ENCODE peak calls at places on chromosome 9, in ten cellular contexts. C, K, E, I, V, O, B, L, U and N are unnamed samples.

GRCh38 chr9:37408933-37409710 is 13.4 kb upstream of the GRHPR start:
- DNase-seq in C (no peak), K (no peak), E (no peak), I (peak), V (no peak), O (no peak), B (no peak), L (peak), U (no peak), N (no peak)

GRCh38 chr9:136495401-136495800 is 12.6 kb upstream of the SEC16A start:
- DNase-seq in C (no peak), K (no peak), E (no peak), I (no peak), V (no peak), O (no peak), B (no peak), L (no peak), U (no peak), N (no peak)

GRCh38 chr9:82511626-82512025 is 523.1 kb downstream of the SPATA31D1 start:
- DNase-seq in C (no peak), K (no peak), E (no peak), I (no peak), V (no peak), O (no peak), B (no peak), L (no peak), U (no peak), N (no peak)

GRCh38 chr9:123128591-123128990 is 95.1 kb downstream of the GPR21 start:
- DNase-seq in C (no peak), K (no peak), E (no peak), I (no peak), V (no peak), O (no peak), B (no peak), L (no peak), U (no peak), N (no peak)

GRCh38 chr9:89802809-89803355 is 198.1 kb downstream of the GADD45G start:
- DNase-seq in C (no peak), K (peak), E (peak), I (no peak), V (no peak), O (peak), B (no peak), L (no peak), U (no peak), N (no peak)

GRCh38 chr9:82961504-82962125 is 101.3 kb downstream of the RASEF start:
- DNase-seq in C (peak), K (peak), E (peak), I (peak), V (no peak), O (peak), B (peak), L (peak), U (peak), N (peak)

GRCh38 chr9:26949604-26950003 is 2.6 kb upstream of the PLAA start:
- DNase-seq in C (no peak), K (no peak), E (peak), I (no peak), V (no peak), O (no peak), B (no peak), L (no peak), U (no peak), N (peak)

GRCh38 chr9:133204335-133204992 is 4.6 kb downstream of the OBP2B start:
- DNase-seq in C (peak), K (no peak), E (no peak), I (peak), V (peak), O (no peak), B (no peak), L (no peak), U (no peak), N (no peak)

GRCh38 chr9:122779181-122779580 is 9.6 kb upstream of the OR5C1 start:
- DNase-seq in C (no peak), K (no peak), E (no peak), I (no peak), V (no peak), O (no peak), B (no peak), L (no peak), U (no peak), N (no peak)

GRCh38 chr9:112352209-112352608 is 18.8 kb upstream of the PTBP3 start:
- DNase-seq in C (no peak), K (no peak), E (no peak), I (no peak), V (no peak), O (no peak), B (no peak), L (no peak), U (no peak), N (no peak)

DNA sequence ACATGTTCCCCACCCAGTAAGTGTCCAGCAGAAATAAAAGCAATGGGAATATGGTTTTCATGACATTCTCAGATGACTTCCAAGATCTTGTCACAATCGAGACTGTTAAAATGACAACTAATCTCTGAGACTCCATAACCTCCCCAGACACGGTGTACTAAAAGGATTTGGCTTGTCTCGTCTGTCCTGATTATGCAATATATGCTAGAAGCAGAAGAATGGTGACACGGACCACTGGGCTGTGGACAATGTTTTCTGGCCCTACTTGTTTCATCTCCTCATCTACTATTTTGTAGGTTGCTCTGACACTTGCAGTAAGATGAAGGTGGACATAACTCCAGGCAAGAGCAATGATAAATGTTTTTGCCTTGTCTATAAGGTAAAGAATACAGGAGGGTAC is 56.6 kb downstream of the BNC2 start:
- DNase-seq in C (no peak), K (no peak), E (no peak), I (no peak), V (no peak), O (no peak), B (no peak), L (no peak), U (no peak), N (no peak)
- TF ChIP-seq CTCF in C (no peak), K (no peak), E (no peak), I (no peak), V (no peak), O (no peak), B (no peak), L (no peak), U (no peak), N (no peak)

DNA sequence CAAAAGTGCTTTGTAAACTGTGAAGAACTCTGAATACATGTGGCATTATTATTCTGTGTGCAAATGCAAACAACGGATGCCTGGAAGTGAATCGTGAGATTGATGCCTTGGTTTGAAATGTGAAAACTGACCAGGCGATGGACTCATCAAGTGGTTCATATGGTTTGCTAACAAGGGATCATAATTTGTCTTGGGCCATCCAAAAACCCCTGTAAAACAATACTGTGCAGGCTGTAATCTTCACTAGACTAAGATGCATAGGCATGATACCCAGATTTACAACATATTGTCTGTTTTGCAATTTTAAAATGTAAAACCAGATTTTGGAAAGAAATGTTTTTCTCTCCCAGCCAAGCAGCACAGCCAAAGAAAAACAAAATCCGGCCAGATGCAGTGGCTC is 94.4 kb downstream of the KLF4 start:
- DNase-seq in C (no peak), K (no peak), E (no peak), I (no peak), V (no peak), O (no peak), B (no peak), L (no peak), U (no peak), N (no peak)
- H3K27ac ChIP-seq in C (no peak), K (no peak), E (no peak), I (no peak), V (no peak), O (no peak), B (no peak), L (no peak), U (no peak), N (no peak)

DNA sequence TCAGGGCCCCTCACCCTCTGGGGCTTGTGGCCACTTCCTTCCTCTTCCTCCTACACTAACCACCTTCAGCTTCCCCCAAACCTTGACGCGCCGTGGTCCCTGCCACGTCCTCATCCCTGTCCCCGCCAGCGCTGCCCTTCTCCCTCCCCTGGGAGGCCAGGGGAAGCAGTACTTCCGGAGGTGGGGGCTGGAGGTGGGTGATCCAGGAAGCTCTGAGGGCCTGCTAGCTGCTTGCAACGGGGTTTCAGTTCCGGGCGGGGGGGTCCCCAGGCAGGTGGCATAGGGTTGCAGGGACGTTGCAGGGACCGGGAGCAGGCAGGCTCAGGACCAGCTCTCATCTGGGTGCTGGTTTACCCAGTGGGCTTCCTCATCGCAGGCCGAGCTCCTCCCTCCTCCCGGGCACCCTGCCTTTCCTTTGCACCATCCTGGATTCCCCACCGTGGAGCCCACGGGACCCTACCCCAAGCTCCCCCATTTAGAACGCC is 70.0 kb downstream of the RXRA start:
- DNase-seq in C (no peak), K (no peak), E (no peak), I (no peak), V (no peak), O (no peak), B (no peak), L (peak), U (no peak), N (no peak)
- TF ChIP-seq CTCF in C (no peak), K (no peak), E (no peak), I (no peak), V (no peak), O (no peak), B (no peak), L (no peak), U (no peak), N (no peak)

GRCh38 chr9:120913673-120914266 is 12.8 kb downstream of the TRAF1 start:
- DNase-seq in C (no peak), K (no peak), E (no peak), I (no peak), V (no peak), O (no peak), B (no peak), L (no peak), U (peak), N (peak)
- H3K27ac ChIP-seq in C (no peak), K (peak), E (no peak), I (no peak), V (no peak), O (no peak), B (no peak), L (no peak), U (no peak), N (no peak)

DNA sequence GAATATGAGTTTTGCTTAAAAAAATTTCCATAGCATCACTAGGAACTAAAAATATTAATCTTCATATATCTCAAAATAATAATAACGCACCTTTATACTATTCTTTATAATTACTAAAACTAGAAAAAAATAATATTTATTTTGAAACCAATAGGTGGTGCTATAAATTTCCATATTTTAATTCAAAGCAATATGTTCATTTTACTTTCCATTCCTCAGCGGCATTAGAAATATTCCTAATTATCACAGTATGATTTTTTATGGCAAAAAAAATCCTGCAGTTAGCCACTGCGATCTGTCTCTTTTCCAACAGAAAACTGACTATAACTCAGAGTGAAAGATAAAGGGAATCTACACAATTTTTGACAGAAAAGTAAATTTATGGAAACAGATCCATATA is 167.4 kb upstream of the MPDZ start:
- DNase-seq in C (no peak), K (no peak), E (no peak), I (no peak), V (no peak), O (no peak), B (no peak), L (no peak), U (no peak), N (no peak)
- TF ChIP-seq CTCF in C (no peak), K (peak), E (no peak), I (no peak), V (no peak), O (peak), B (no peak), L (peak), U (no peak), N (no peak)

GRCh38 chr9:92655366-92655765 is 14.6 kb downstream of the IPPK start:
- DNase-seq in C (no peak), K (no peak), E (no peak), I (no peak), V (no peak), O (no peak), B (no peak), L (no peak), U (no peak), N (no peak)
- H3K27ac ChIP-seq in C (no peak), K (no peak), E (no peak), I (no peak), V (peak), O (no peak), B (no peak), L (no peak), U (no peak), N (peak)

GRCh38 chr9:115202181-115202580 is 84.2 kb upstream of the TNC start:
- DNase-seq in C (no peak), K (no peak), E (no peak), I (no peak), V (no peak), O (no peak), B (no peak), L (no peak), U (no peak), N (no peak)

GRCh38 chr9:115207003-115207837 is 89.3 kb upstream of the TNC start:
- DNase-seq in C (no peak), K (no peak), E (no peak), I (no peak), V (no peak), O (no peak), B (no peak), L (no peak), U (no peak), N (no peak)

GRCh38 chr9:115200711-115201505 is 83.0 kb upstream of the TNC start:
- DNase-seq in C (no peak), K (no peak), E (no peak), I (no peak), V (no peak), O (no peak), B (no peak), L (no peak), U (no peak), N (no peak)

GRCh38 chr9:115204827-115205506 is 87.0 kb upstream of the TNC start:
- DNase-seq in C (no peak), K (no peak), E (no peak), I (no peak), V (no peak), O (peak), B (no peak), L (no peak), U (no peak), N (peak)

DNA sequence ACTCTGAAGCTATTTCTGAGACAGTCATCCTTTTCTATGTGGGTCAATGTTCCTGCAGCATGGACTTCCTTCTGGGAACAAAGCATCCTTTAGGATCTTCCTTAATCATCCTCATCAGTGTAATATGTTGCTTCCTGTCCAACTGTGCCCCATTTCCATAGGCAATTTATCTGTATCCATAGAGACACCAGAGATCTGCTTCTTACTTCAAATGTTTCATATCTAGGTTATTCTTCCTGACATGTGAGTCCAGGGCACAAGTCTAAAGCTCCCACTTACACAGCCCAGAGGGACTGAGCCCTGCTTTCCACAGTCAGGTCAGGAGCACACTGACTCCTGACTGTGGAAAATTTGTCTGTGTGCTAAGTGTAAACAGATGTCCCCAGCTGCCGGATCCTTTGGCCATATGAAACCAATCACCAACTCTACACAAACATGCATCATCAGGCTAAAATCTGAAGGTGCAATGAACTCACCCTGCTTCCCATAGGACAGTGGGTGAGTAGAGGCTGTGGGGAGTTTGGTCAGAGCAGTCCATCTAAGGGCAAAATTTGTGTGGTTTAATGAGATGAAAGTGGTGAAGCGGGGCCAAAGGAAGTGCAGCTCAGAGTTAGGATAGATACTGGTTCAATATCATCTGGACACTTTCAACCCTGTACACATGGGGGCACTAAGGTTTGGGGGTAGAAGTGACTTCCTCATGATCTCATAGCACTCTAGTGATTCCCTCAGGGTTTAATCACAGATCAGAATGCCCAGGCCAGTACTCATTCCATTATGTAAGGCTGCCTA is 85.2 kb upstream of the TNC start:
- DNase-seq in C (no peak), K (no peak), E (no peak), I (no peak), V (no peak), O (peak), B (no peak), L (no peak), U (no peak), N (no peak)
- TF ChIP-seq CTCF in C (no peak), K (no peak), E (no peak), I (no peak), V (no peak), O (peak), B (no peak), L (no peak), U (no peak), N (no peak)

DNA sequence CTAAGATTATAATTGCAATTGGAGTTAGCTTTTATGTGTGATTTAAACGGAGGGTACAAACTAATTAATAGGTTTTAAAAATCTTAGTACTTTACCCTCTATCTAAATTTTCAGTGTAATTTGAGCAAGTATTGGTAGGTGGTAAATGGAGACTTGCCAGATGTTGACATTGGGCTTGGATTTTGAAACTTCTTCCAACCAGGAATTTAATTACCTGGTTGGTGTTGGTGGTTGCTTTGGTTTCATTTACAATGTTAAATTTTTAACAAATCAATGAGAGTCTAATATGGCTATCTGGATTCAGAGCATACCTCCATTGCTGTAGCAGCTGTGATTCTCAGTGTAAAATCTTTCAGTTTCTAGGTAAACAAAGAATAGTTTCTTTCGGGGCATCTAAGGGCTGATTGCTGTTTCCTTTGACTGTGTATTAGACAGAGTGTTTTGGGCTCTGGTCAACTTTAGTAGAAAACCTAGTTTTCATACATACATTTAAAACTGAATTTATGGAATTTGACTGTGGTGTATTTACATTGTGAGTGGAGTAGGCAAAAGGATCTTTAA is 1.9 kb downstream of the DAPK1 start:
- DNase-seq in C (no peak), K (no peak), E (no peak), I (no peak), V (no peak), O (no peak), B (no peak), L (no peak), U (no peak), N (no peak)
- H3K27ac ChIP-seq in C (no peak), K (peak), E (no peak), I (peak), V (no peak), O (peak), B (peak), L (no peak), U (no peak), N (no peak)